ENCODE peak calls at places on chromosomes 6 and 20, in ten cellular contexts. W is effector memory CD4-positive, alpha-beta T cell; X is NT2/D1; R is KG1; F is Calu3; G is NCI-H1417; I is BE2C; D is activated effector memory CD4-positive, alpha-beta T cell treated with Interleukin-2 at 50 U/mL for 16 hours; Z is occipital lobe; K is ACHN. E is an unnamed sample.

GRCh38 chr20:32080783-32081182 is 28.7 kb upstream of the TM9SF4 start:
- DNase-seq in W (no peak), X (no peak), R (no peak), F (no peak), G (no peak), I (no peak), D (no peak), Z (no peak), K (no peak), E (no peak)

GRCh38 chr6:35876902-35877301 is 44.0 kb downstream of the SRPK1 start:
- DNase-seq in W (no peak), X (peak; percentile 9), R (no peak), F (no peak), G (no peak), I (no peak), D (no peak), Z (no peak), K (no peak), E (no peak)

GRCh38 chr6:3228791-3229565 is 1.5 kb upstream of the TUBB2B start:
- DNase-seq in W (no peak), X (no peak), R (no peak), F (no peak), G (peak; percentile 79), I (peak; percentile 29), D (no peak), Z (peak; percentile 33), K (no peak), E (no peak)

GRCh38 chr6:27889628-27890315 is 22.4 kb downstream of the OR2B2 start:
- DNase-seq in W (no peak), X (no peak), R (no peak), F (no peak), G (peak; percentile 38), I (no peak), D (no peak), Z (no peak), K (no peak), E (no peak)

GRCh38 chr6:15556711-15557110 is 106.1 kb downstream of the DTNBP1 start:
- DNase-seq in W (no peak), X (no peak), R (no peak), F (no peak), G (no peak), I (no peak), D (no peak), Z (no peak), K (no peak), E (no peak)

GRCh38 chr6:136761227-136761922 is 30.9 kb downstream of the MAP3K5 start:
- DNase-seq in W (no peak), X (no peak), R (no peak), F (no peak), G (no peak), I (no peak), D (no peak), Z (no peak), K (no peak), E (no peak)

GRCh38 chr6:81553246-81553645 is 199.2 kb downstream of the TENT5A start:
- DNase-seq in W (no peak), X (no peak), R (no peak), F (no peak), G (no peak), I (no peak), D (no peak), Z (no peak), K (no peak), E (no peak)

GRCh38 chr20:33859157-33859695 is 48.1 kb downstream of the CHMP4B start:
- DNase-seq in W (no peak), X (no peak), R (peak; percentile 69), F (no peak), G (no peak), I (no peak), D (peak; percentile 54), Z (no peak), K (no peak), E (no peak)

GRCh38 chr6:45991189-45991588 is 24.5 kb downstream of the CLIC5 start:
- DNase-seq in W (no peak), X (no peak), R (no peak), F (no peak), G (no peak), I (no peak), D (no peak), Z (no peak), K (no peak), E (no peak)

GRCh38 chr6:88380083-88380482 is 213.9 kb upstream of the CNR1 start:
- DNase-seq in W (no peak), X (no peak), R (no peak), F (peak; percentile 40), G (no peak), I (no peak), D (no peak), Z (peak; percentile 53), K (peak; percentile 47), E (peak; percentile 88)

GRCh38 chr6:157405986-157406385 is 25.0 kb downstream of the ZDHHC14 start:
- DNase-seq in W (no peak), X (no peak), R (no peak), F (no peak), G (no peak), I (no peak), D (no peak), Z (no peak), K (peak; percentile 70), E (peak; percentile 75)

GRCh38 chr6:117552618-117553017 is 49.7 kb downstream of the GOPC start:
- DNase-seq in W (no peak), X (no peak), R (no peak), F (no peak), G (no peak), I (no peak), D (no peak), Z (no peak), K (no peak), E (no peak)

GRCh38 chr20:54284928-54285704 is 77.2 kb downstream of the PFDN4 start:
- DNase-seq in W (no peak), X (no peak), R (no peak), F (no peak), G (no peak), I (no peak), D (no peak), Z (no peak), K (no peak), E (peak; percentile 41)

GRCh38 chr20:23157741-23158140 is 71.6 kb upstream of the CD93 start:
- DNase-seq in W (no peak), X (no peak), R (no peak), F (no peak), G (no peak), I (no peak), D (no peak), Z (no peak), K (no peak), E (peak; percentile 63)

GRCh38 chr6:20402181-20403079 is 751 bp downstream of the E2F3 start:
- DNase-seq in W (peak; percentile 23), X (no peak), R (no peak), F (peak; percentile 66), G (peak; percentile 24), I (peak; percentile 60), D (peak; percentile 31), Z (peak; percentile 39), K (peak; percentile 45), E (peak; percentile 55)

GRCh38 chr6:35483490-35483889 is 13.4 kb downstream of the TEAD3 start:
- DNase-seq in W (no peak), X (no peak), R (no peak), F (no peak), G (no peak), I (no peak), D (no peak), Z (no peak), K (no peak), E (no peak)

GRCh38 chr6:31763617-31763940 is 1.1 kb downstream of the SAPCD1 start:
- DNase-seq in W (no peak), X (peak; percentile 77), R (no peak), F (no peak), G (no peak), I (no peak), D (no peak), Z (no peak), K (no peak), E (peak; percentile 58)

GRCh38 chr6:168578036-168578435 is 137.1 kb downstream of the SMOC2 start:
- DNase-seq in W (no peak), X (no peak), R (no peak), F (no peak), G (no peak), I (no peak), D (no peak), Z (no peak), K (no peak), E (no peak)

GRCh38 chr20:39453890-39454289 is 491.7 kb downstream of the DHX35 start:
- DNase-seq in W (no peak), X (no peak), R (no peak), F (no peak), G (no peak), I (no peak), D (no peak), Z (no peak), K (no peak), E (no peak)

GRCh38 chr20:43731927-43732326 is 5.1 kb upstream of the GTSF1L start:
- DNase-seq in W (no peak), X (no peak), R (no peak), F (no peak), G (no peak), I (no peak), D (no peak), Z (no peak), K (no peak), E (no peak)

GRCh38 chr6:39808934-39809333 is 16.8 kb downstream of the DAAM2 start:
- DNase-seq in W (no peak), X (no peak), R (no peak), F (no peak), G (peak; percentile 6), I (no peak), D (no peak), Z (no peak), K (no peak), E (no peak)

GRCh38 chr6:13535306-13535705 is 39.1 kb upstream of the SIRT5 start:
- DNase-seq in W (no peak), X (no peak), R (no peak), F (no peak), G (no peak), I (no peak), D (no peak), Z (no peak), K (no peak), E (peak; percentile 25)

GRCh38 chr6:155528982-155529453 is 73.4 kb upstream of the NOX3 start:
- DNase-seq in W (no peak), X (no peak), R (peak; percentile 29), F (peak; percentile 31), G (no peak), I (no peak), D (no peak), Z (no peak), K (peak; percentile 10), E (peak; percentile 52)

GRCh38 chr6:112400282-112400681 is 53.2 kb downstream of the RFPL4B start:
- DNase-seq in W (no peak), X (no peak), R (no peak), F (no peak), G (no peak), I (no peak), D (no peak), Z (no peak), K (no peak), E (no peak)